ENCODE peak calls at places on chromosomes 6 and 20, in six cellular contexts. G is pancreas; U is GM20000; Y is testis; W is stimulated activated CD4-positive, alpha-beta T cell treated with anti-CD3 and anti-CD28 coated beads, Interleukin-2, amount 100 ng/mL, for 48 hours; C is occipital lobe. Q is an unnamed sample.

GRCh38 chr6:13508711-13509705 is 21.6 kb upstream of the GFOD1 start:
- DNase-seq in C (no peak), U (no peak), G (no peak), W (no peak), Y (no peak), Q (no peak)

GRCh38 chr6:125749864-125750691 is 646 bp downstream of the HEY2 start:
- DNase-seq in C (no peak), W (no peak), Y (peak), U (no peak), G (peak), Q (peak)

GRCh38 chr20:3786126-3786484 is 435 bp downstream of the CENPB start:
- DNase-seq in Y (peak), C (no peak), U (peak), G (peak), W (no peak), Q (no peak)

GRCh38 chr20:40255368-40255767 is 433.7 kb downstream of the MAFB start:
- DNase-seq in U (no peak), C (no peak), Y (peak), W (no peak), G (no peak), Q (no peak)

GRCh38 chr6:37603284-37603683 is 94.4 kb downstream of the MDGA1 start:
- DNase-seq in Y (no peak), W (no peak), U (no peak), C (no peak), G (no peak), Q (no peak)

GRCh38 chr6:89432875-89433636 is at the start of gene ANKRD6:
- DNase-seq in Y (peak), G (peak), U (peak), W (peak), C (peak), Q (peak)

GRCh38 chr6:19210849-19211590 is 626.1 kb upstream of the ID4 start:
- DNase-seq in G (no peak), C (no peak), W (no peak), Y (peak), U (no peak), Q (peak)

GRCh38 chr20:33163856-33164762 is 3.9 kb upstream of the BPIFA2 start:
- DNase-seq in G (no peak), W (no peak), Y (no peak), U (no peak), C (no peak), Q (no peak)

GRCh38 chr6:21354805-21355238 is 238.7 kb upstream of the SOX4 start:
- DNase-seq in C (no peak), Y (no peak), G (no peak), W (no peak), U (peak), Q (no peak)

GRCh38 chr6:31567531-31568370 is 4.3 kb upstream of the LTA start:
- DNase-seq in C (no peak), U (peak), G (no peak), Y (no peak), W (no peak), Q (no peak)

GRCh38 chr20:56626367-56627121 is 2.6 kb upstream of the TFAP2C start:
- DNase-seq in U (peak), Y (peak), G (peak), W (no peak), C (no peak), Q (no peak)

GRCh38 chr20:12902992-12903391 is 105.8 kb upstream of the SPTLC3 start:
- DNase-seq in G (no peak), U (no peak), W (no peak), Y (no peak), C (no peak), Q (no peak)

GRCh38 chr20:46826343-46826984 is 68.2 kb upstream of the EYA2 start:
- DNase-seq in C (no peak), G (no peak), U (no peak), Y (no peak), W (no peak), Q (no peak)

GRCh38 chr6:31568537-31568961 is 3.5 kb upstream of the LTA start:
- DNase-seq in G (no peak), Y (no peak), C (no peak), U (peak), W (no peak), Q (no peak)

GRCh38 chr6:113596477-113596876 is 260.7 kb upstream of the MARCKS start:
- DNase-seq in C (no peak), U (no peak), Y (no peak), W (no peak), G (no peak), Q (no peak)

GRCh38 chr6:130969807-130970491 is 93.1 kb downstream of the EPB41L2 start:
- DNase-seq in G (no peak), C (no peak), W (no peak), Y (peak), U (no peak), Q (no peak)

GRCh38 chr6:170490259-170490658 is 62.8 kb downstream of the PSMB1 start:
- DNase-seq in U (no peak), W (no peak), Y (no peak), C (no peak), G (no peak), Q (no peak)

GRCh38 chr20:41275181-41275793 is 42.2 kb downstream of the ZHX3 start:
- DNase-seq in G (no peak), U (no peak), W (no peak), Y (no peak), C (no peak), Q (no peak)

GRCh38 chr6:127775371-127775770 is 125.5 kb downstream of the THEMIS start:
- DNase-seq in C (no peak), U (no peak), Y (no peak), G (no peak), W (no peak), Q (no peak)

GRCh38 chr6:73003302-73003701 is 222.0 kb downstream of the KHDC1L start:
- DNase-seq in Y (no peak), U (no peak), W (no peak), G (no peak), C (no peak), Q (no peak)

GRCh38 chr6:21748343-21749063 is 155.0 kb downstream of the SOX4 start:
- DNase-seq in U (no peak), Y (no peak), G (no peak), C (no peak), W (no peak), Q (no peak)

GRCh38 chr20:23596856-23597255 is 8.9 kb downstream of the CST9 start:
- DNase-seq in G (no peak), C (no peak), Y (no peak), W (no peak), U (no peak), Q (no peak)

GRCh38 chr6:123467437-123467836 is 169.3 kb downstream of the TRDN start:
- DNase-seq in W (no peak), C (no peak), Y (no peak), U (no peak), G (no peak), Q (no peak)

GRCh38 chr20:16926626-16927025 is 178.5 kb downstream of the OTOR start:
- DNase-seq in Y (no peak), G (no peak), U (no peak), C (no peak), W (no peak), Q (no peak)

GRCh38 chr6:121828567-121828966 is 393.1 kb downstream of the GJA1 start:
- DNase-seq in W (no peak), G (no peak), Y (no peak), C (no peak), U (no peak), Q (no peak)

GRCh38 chr20:18019068-18019467 is 38.6 kb downstream of the OVOL2 start:
- DNase-seq in W (peak), Y (peak), U (peak), C (no peak), G (no peak), Q (no peak)

GRCh38 chr6:156658186-156658585 is 119.0 kb upstream of the ARID1B start:
- DNase-seq in G (no peak), Y (peak), U (no peak), C (no peak), W (no peak), Q (no peak)

GRCh38 chr6:129236110-129236509 is 353.2 kb downstream of the LAMA2 start:
- DNase-seq in Y (no peak), U (peak), G (no peak), W (no peak), C (no peak), Q (no peak)

GRCh38 chr6:84522135-84522535 is 242.3 kb downstream of the TBX18 start:
- DNase-seq in W (no peak), G (no peak), C (no peak), Y (no peak), U (no peak), Q (no peak)

GRCh38 chr6:14804001-14804401 is 441.9 kb upstream of the JARID2 start:
- DNase-seq in U (no peak), Y (no peak), C (no peak), W (no peak), G (no peak), Q (no peak)

GRCh38 chr20:39897058-39897457 is 792.0 kb downstream of the MAFB start:
- DNase-seq in Y (no peak), W (no peak), C (no peak), G (no peak), U (no peak), Q (no peak)

GRCh38 chr6:111478064-111478476 is 4.9 kb downstream of the REV3L start:
- DNase-seq in C (no peak), G (no peak), U (no peak), W (no peak), Y (no peak), Q (no peak)

GRCh38 chr6:35417979-35418661 is 34.0 kb upstream of the FANCE start:
- DNase-seq in C (no peak), W (no peak), Y (no peak), G (no peak), U (no peak), Q (peak)

Q was measured in amygdala.